ENCODE peak calls at places on chromosomes 11 and 22, in nine cellular contexts. Y is CD4-positive, alpha-beta T cell; U is osteocyte; E is HFFc6; V is astrocyte of the spinal cord; W is progenitor cell of endocrine pancreas; M is GM20000; P is AG04450; R is left ventricle myocardium inferior. K is an unnamed sample.

GRCh38 chr11:64659417-64660144 is 63.4 kb downstream of the NRXN2 start:
- DNase-seq in Y (no peak), U (no peak), E (peak; percentile 98), V (peak; percentile 55), W (no peak), M (no peak), P (peak; percentile 26), R (no peak), K (peak; percentile 23)

GRCh38 chr11:3160252-3161031 is 4.7 kb downstream of the OSBPL5 start:
- DNase-seq in Y (no peak), U (peak; percentile 94), E (peak; percentile 88), V (peak; percentile 97), W (peak; percentile 71), M (no peak), P (peak; percentile 79), R (peak; percentile 90), K (peak; percentile 91)

GRCh38 chr22:50696799-50697561 is 24.4 kb downstream of the SHANK3 start:
- DNase-seq in Y (no peak), U (no peak), E (no peak), V (no peak), W (peak; percentile 50), M (no peak), P (no peak), R (peak; percentile 20), K (peak; percentile 30)

GRCh38 chr11:94603587-94603986 is 36.4 kb downstream of the PIWIL4 start:
- DNase-seq in Y (no peak), U (no peak), E (no peak), V (no peak), W (no peak), M (no peak), P (no peak), R (no peak), K (no peak)

GRCh38 chr22:44195189-44195871 is 14.6 kb downstream of the PARVG start:
- DNase-seq in Y (no peak), U (no peak), E (no peak), V (no peak), W (no peak), M (no peak), P (no peak), R (no peak), K (no peak)

GRCh38 chr11:4484310-4484709 is 1.9 kb downstream of the OR52K1 start:
- DNase-seq in Y (no peak), U (no peak), E (no peak), V (no peak), W (no peak), M (no peak), P (no peak), R (no peak), K (no peak)

GRCh38 chr11:92550411-92550810 is 325.8 kb downstream of the FAT3 start:
- DNase-seq in Y (no peak), U (no peak), E (no peak), V (no peak), W (no peak), M (no peak), P (no peak), R (no peak), K (no peak)

GRCh38 chr11:129652828-129653227 is 162.8 kb upstream of the TMEM45B start:
- DNase-seq in Y (no peak), U (no peak), E (no peak), V (peak; percentile 80), W (no peak), M (no peak), P (peak; percentile 30), R (no peak), K (peak; percentile 93)

GRCh38 chr11:71499546-71499945 is 27.5 kb upstream of the KRTAP5-7 start:
- DNase-seq in Y (peak; percentile 16), U (peak; percentile 59), E (no peak), V (no peak), W (peak; percentile 1), M (no peak), P (no peak), R (no peak), K (no peak)

GRCh38 chr22:49659924-49660315 is 167.8 kb downstream of the BRD1 start:
- DNase-seq in Y (peak; percentile 31), U (no peak), E (no peak), V (no peak), W (peak; percentile 6), M (no peak), P (no peak), R (no peak), K (no peak)

GRCh38 chr22:42805998-42806481 is 51.0 kb downstream of the ARFGAP3 start:
- DNase-seq in Y (no peak), U (peak; percentile 62), E (no peak), V (peak; percentile 33), W (no peak), M (no peak), P (no peak), R (no peak), K (no peak)

GRCh38 chr11:125404811-125405481 is 91.1 kb downstream of the FEZ1 start:
- DNase-seq in Y (peak; percentile 75), U (peak; percentile 93), E (peak; percentile 22), V (peak; percentile 32), W (peak; percentile 72), M (peak; percentile 81), P (no peak), R (peak; percentile 76), K (peak; percentile 50)

GRCh38 chr11:126113012-126113411 is 50.3 kb upstream of the CDON start:
- DNase-seq in Y (no peak), U (no peak), E (no peak), V (no peak), W (no peak), M (no peak), P (no peak), R (no peak), K (no peak)

DNA sequence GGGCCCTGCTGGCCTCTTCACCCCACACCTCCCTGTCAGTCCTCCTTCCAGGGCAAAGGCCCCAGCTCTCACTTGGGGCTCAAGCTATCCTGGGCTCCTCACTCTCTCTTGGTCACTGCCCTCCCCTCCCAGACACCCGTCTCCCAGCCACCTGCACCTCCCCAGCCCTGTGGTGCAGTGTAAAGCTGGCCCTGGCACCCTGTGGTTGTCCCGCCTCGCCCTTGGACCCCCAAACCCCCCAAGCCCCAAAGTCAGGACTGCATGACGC is 16.8 kb upstream of the PPARA start:
- DNase-seq in Y (no peak), U (no peak), E (no peak), V (no peak), W (no peak), M (no peak), P (no peak), R (no peak), K (no peak)
- TF ChIP-seq CTCF in Y (no peak), U (no peak), E (no peak), V (no peak), W (no peak), M (no peak), P (no peak), R (no peak), K (no peak)

DNA sequence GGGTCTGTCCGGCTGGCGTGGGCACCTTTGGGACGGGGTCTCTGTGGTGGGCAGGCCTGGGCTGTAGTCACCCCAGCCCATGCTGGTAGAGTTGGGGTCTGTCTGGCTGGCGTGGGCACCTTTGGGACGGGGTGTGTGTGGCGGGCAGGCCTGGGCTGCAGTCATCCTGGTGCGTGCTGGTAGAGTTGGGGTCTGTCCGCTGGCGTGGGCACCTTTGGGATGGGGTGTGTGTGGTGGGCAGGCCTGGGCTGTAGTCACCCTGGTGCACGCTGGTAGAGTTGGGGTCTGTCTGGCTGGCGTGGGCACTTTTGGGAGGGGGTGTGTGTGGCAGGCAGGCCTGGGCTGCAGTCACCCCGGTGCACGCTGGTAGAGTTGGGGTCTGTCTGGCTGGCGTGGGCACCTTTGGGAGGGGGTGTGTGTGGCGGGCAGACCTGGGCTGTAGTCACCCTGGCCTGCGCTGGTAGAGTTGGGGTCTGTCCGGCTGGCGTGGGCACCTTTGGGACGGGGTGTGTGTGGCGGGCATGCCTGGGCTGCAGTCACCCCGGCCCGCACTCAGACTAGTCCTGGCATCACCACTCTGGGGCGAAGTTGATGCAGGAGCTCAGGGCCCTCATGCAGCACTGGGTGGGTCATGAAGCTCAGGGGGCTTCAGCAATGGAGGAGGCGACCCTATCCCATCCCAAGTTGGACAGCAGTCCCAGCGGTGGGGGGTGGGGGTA is 19.3 kb downstream of the PRR33 start:
- DNase-seq in Y (no peak), U (no peak), E (no peak), V (no peak), W (no peak), M (no peak), P (no peak), R (peak; percentile 20), K (no peak)
- TF ChIP-seq CTCF in Y (no peak), U (no peak), E (no peak), V (no peak), W (no peak), M (no peak), P (no peak), R (no peak), K (no peak)

DNA sequence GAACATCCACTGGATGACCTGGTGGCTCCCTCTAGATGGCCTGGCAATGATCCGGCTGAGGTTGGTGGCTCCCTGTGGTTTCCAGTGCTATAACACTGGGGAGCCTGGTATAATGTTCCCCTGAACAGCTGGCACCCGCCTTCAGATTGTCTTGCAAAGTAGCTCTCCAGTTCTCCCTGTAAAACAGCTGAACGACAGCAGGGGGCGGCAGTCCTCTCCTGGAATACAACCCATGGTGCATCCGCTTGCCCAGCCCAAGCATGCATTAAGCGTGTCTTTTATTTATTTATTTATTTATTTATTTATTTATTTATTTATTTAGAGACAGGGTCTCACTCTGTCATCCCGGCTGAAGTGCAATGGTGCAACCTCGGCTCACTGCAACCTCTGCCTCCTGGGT is 258.9 kb downstream of the BUD13 start:
- DNase-seq in Y (no peak), U (no peak), E (peak; percentile 22), V (peak; percentile 15), W (peak; percentile 9), M (peak; percentile 49), P (no peak), R (peak; percentile 21), K (peak; percentile 71)
- TF ChIP-seq CTCF in Y (no peak), U (peak; percentile 15), E (peak; percentile 62), V (no peak), W (peak; percentile 53), M (peak; percentile 29), P (peak; percentile 9), R (peak; percentile 43), K (peak; percentile 38)

GRCh38 chr11:99020324-99021225 is at the start of gene CNTN5:
- DNase-seq in Y (no peak), U (no peak), E (peak; percentile 0), V (peak; percentile 47), W (peak; percentile 49), M (peak; percentile 11), P (no peak), R (peak; percentile 20), K (peak; percentile 46)

GRCh38 chr11:99019676-99020075 is 1.1 kb upstream of the CNTN5 start:
- DNase-seq in Y (no peak), U (no peak), E (no peak), V (no peak), W (no peak), M (no peak), P (no peak), R (no peak), K (no peak)

DNA sequence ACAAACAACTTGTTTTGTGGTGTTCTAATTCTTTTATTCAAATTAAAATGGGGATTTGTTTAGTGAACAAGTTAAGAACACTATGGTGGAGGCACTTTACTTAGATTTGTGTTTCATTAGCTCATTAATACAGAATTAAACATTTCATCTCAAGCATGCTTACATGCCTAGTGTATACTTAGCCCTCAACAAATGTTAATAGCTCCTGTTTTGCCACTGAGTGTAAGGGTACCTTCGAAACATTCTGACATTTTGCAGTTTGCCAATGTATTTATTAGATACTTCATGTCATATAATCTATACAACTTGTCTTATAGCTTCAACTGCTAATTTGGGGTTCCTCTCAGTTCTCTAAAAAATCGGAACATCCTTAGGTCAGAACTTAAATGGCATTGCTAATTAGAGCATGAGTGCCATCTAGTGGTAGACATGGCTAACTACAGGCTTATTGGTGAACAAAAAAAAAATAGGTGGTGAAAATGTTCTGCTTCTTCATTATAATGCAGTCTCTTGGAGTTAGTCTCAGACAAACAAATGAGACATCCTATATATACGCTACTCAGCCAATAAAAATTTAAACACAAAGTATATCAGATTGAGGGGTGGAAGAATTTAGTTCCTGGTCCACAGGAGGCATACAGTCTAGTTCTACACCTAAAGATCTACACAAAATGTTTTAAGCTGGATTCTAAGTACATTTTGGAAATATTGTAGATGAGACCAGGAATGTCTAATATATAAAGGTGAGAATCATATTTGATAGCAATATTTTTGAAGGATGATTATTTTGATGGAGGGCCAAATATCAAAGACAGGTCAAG is 4.9 kb upstream of the CNTN5 start:
- DNase-seq in Y (no peak), U (no peak), E (peak; percentile 25), V (peak; percentile 62), W (no peak), M (peak; percentile 54), P (peak; percentile 4), R (no peak), K (peak; percentile 70)
- TF ChIP-seq CTCF in Y (peak; percentile 97), U (peak; percentile 92), E (peak; percentile 97), V (peak; percentile 82), W (peak; percentile 93), M (peak; percentile 59), P (peak; percentile 93), R (peak; percentile 90), K (peak; percentile 78)

K was measured in cardiac fibroblast.